ENCODE peak calls at places on chromosomes 5 and 9, in nine cellular contexts. X is CD8-positive, alpha-beta memory T cell; E is iris pigment epithelial cell; T is heart left ventricle; F is stimulated activated CD4-positive, alpha-beta T cell treated with anti-CD3 and anti-CD28 coated beads, Interleukin-1b, Interleukin-23, amount 100 ng/mL, for 24 hours; S is caudate nucleus; C is foreskin fibroblast; O is GM19239; K is aorta. W is an unnamed sample.

GRCh38 chr9:73038613-73039012 is 85.8 kb upstream of the ALDH1A1 start:
- DNase-seq in X (no peak), E (peak), T (no peak), F (no peak), S (no peak), C (peak), O (no peak), K (peak), W (peak)

GRCh38 chr9:112861638-112862555 is 28.8 kb downstream of the SLC46A2 start:
- DNase-seq in X (no peak), E (peak), T (no peak), F (no peak), S (no peak), C (no peak), O (no peak), K (peak), W (no peak)

GRCh38 chr9:133120343-133121199 is 469 bp downstream of the RALGDS start:
- DNase-seq in X (no peak), E (no peak), T (no peak), F (no peak), S (no peak), C (no peak), O (no peak), K (no peak), W (no peak)

GRCh38 chr9:89274838-89275237 is 36.2 kb upstream of the CKS2 start:
- DNase-seq in X (no peak), E (peak), T (no peak), F (no peak), S (no peak), C (peak), O (no peak), K (no peak), W (peak)

GRCh38 chr9:77514886-77515711 is 133.0 kb downstream of the GNA14 start:
- DNase-seq in X (no peak), E (peak), T (no peak), F (no peak), S (no peak), C (peak), O (no peak), K (peak), W (peak)

GRCh38 chr5:68436686-68437520 is 221.3 kb downstream of the PIK3R1 start:
- DNase-seq in X (no peak), E (peak), T (no peak), F (no peak), S (no peak), C (no peak), O (no peak), K (no peak), W (no peak)

GRCh38 chr5:88172847-88173758 is 95.5 kb downstream of the TMEM161B start:
- DNase-seq in X (no peak), E (peak), T (no peak), F (no peak), S (no peak), C (no peak), O (no peak), K (no peak), W (no peak)

GRCh38 chr5:72959257-72959656 is 3.4 kb downstream of the FCHO2 start:
- DNase-seq in X (no peak), E (no peak), T (no peak), F (no peak), S (no peak), C (no peak), O (no peak), K (no peak), W (no peak)